ENCODE peak calls at places on chromosomes 11 and 22, in ten cellular contexts. G is heart left ventricle, P is A549, S is esophagus muscularis mucosa, Y is body of pancreas, L is stomach, Q is IMR-90, K is transverse colon, D is tibial nerve, I is HCT116. W is an unnamed sample.

GRCh38 chr11:74826901-74827300 is 78.3 kb downstream of the RNF169 start:
- DNase-seq in G (no peak), P (no peak), S (no peak), Y (no peak), L (no peak), Q (no peak), K (no peak), D (no peak), I (no peak), W (no peak)

GRCh38 chr22:45217806-45218205 is 22.9 kb downstream of the KIAA0930 start:
- DNase-seq in G (no peak), P (no peak), S (no peak), Y (no peak), L (no peak), Q (no peak), K (no peak), D (no peak), I (no peak), W (no peak)

GRCh38 chr22:36358533-36359171 is 29.1 kb downstream of the MYH9 start:
- DNase-seq in G (no peak), P (no peak), S (no peak), Y (no peak), L (no peak), Q (no peak), K (no peak), D (no peak), I (no peak), W (no peak)

GRCh38 chr11:7436657-7437056 is 48.6 kb upstream of the OLFML1 start:
- DNase-seq in G (no peak), P (no peak), S (no peak), Y (peak), L (no peak), Q (no peak), K (no peak), D (no peak), I (no peak), W (no peak)

GRCh38 chr11:121127809-121128208 is 26.8 kb downstream of the TECTA start:
- DNase-seq in G (no peak), P (no peak), S (no peak), Y (no peak), L (no peak), Q (no peak), K (no peak), D (no peak), I (no peak), W (no peak)

GRCh38 chr22:27100789-27101188 is 443.4 kb downstream of the MIAT start:
- DNase-seq in G (no peak), P (no peak), S (no peak), Y (no peak), L (no peak), Q (peak), K (no peak), D (no peak), I (no peak), W (no peak)

GRCh38 chr11:29119691-29120328 is 897.0 kb downstream of the KCNA4 start:
- DNase-seq in G (no peak), P (peak), S (no peak), Y (no peak), L (no peak), Q (peak), K (no peak), D (no peak), I (no peak), W (no peak)

GRCh38 chr11:16610738-16611388 is 127.6 kb upstream of the C11orf58 start:
- DNase-seq in G (no peak), P (no peak), S (no peak), Y (no peak), L (no peak), Q (no peak), K (no peak), D (no peak), I (no peak), W (no peak)

DNA sequence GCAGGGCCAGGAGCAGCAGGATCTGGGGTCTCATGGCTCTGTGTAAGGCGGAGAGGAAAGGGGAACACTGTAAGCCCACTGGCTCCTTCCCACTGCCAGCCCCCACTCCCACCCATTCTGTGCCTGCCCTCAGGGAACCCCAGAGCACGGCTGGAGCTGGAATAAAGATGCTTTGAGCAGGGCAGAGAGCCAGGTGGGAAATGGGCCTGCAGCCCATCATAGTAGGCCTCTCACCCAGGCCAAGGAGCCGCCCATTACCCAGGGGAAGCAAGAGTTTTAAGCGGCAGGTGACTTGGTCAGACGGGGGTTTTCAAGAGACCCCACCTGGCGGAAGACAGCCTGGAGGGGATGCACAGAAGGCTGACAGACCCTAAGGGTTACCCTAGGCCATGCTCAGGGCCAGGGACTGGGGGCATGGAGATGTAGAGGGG is 4.6 kb downstream of the LRRC32 start:
- DNase-seq in G (peak), P (no peak), S (no peak), Y (no peak), L (no peak), Q (no peak), K (peak), D (peak), I (no peak), W (no peak)
- TF ChIP-seq CTCF in G (no peak), P (no peak), S (no peak), Y (no peak), L (no peak), Q (no peak), K (no peak), D (no peak), I (no peak), W (no peak)

DNA sequence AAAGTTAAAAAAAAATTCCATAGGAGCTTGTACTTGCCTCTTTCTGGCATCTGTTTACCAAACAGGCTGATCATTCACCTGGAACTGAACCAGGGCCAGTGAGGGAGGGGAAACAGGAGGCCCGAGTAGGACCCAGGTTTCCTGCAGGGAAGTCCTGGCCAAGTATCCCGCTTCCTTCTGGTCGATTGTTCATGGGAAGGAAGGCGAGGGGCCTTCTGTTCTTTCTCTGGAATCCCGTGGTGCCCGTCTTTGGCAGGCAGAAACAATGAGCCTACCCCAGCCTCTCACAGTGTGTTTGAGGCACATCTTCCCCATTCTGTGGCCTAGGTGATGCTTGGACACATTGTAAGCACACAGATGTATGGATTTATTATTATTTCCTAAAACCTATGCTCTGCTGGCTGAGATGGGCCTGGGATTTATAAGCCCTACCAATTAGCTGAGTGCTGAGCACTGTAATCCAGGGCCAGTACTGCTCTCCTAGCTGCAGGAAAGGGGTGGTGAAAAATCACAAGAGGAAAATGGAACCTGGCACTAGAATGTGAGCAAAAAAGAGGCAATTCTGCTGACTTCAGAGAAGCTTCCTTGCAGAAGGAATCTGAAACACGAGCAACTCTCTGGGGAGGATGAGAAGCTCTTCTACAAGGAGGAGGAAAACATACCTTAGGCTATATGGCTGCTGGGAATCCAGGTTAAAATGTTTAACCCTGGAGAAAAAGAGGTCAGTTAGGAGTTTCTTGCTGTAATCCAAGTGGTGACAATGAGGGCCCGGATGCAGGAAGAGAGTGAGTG is 53.5 kb downstream of the PRR5L start:
- DNase-seq in G (no peak), P (no peak), S (peak), Y (no peak), L (no peak), Q (no peak), K (no peak), D (no peak), I (no peak), W (no peak)
- H3K27ac ChIP-seq in G (no peak), P (no peak), S (no peak), Y (no peak), L (no peak), Q (no peak), K (no peak), D (no peak), I (no peak), W (no peak)

GRCh38 chr22:21966643-21967516 is 14.2 kb upstream of the PPM1F start:
- DNase-seq in G (no peak), P (no peak), S (no peak), Y (no peak), L (no peak), Q (no peak), K (no peak), D (no peak), I (no peak), W (no peak)
- TF ChIP-seq POLR2A in G (no peak), P (no peak), S (no peak), Y (no peak), L (no peak), Q (no peak), K (no peak), D (no peak), I (no peak), W (no peak)

GRCh38 chr11:66809592-66809991 is 33.6 kb upstream of the RCE1 start:
- DNase-seq in G (no peak), P (no peak), S (no peak), Y (no peak), L (no peak), Q (no peak), K (no peak), D (no peak), I (no peak), W (no peak)
- TF ChIP-seq CTCF in G (no peak), P (no peak), S (no peak), Y (no peak), L (no peak), Q (no peak), K (no peak), D (no peak), I (no peak), W (no peak)

GRCh38 chr11:119322360-119322739 is 5.4 kb upstream of the MCAM start:
- DNase-seq in G (no peak), P (no peak), S (no peak), Y (no peak), L (no peak), Q (no peak), K (no peak), D (no peak), I (no peak), W (no peak)
- H3K27ac ChIP-seq in G (peak), P (peak), S (peak), Y (no peak), L (peak), Q (no peak), K (peak), D (peak), I (no peak), W (peak)

DNA sequence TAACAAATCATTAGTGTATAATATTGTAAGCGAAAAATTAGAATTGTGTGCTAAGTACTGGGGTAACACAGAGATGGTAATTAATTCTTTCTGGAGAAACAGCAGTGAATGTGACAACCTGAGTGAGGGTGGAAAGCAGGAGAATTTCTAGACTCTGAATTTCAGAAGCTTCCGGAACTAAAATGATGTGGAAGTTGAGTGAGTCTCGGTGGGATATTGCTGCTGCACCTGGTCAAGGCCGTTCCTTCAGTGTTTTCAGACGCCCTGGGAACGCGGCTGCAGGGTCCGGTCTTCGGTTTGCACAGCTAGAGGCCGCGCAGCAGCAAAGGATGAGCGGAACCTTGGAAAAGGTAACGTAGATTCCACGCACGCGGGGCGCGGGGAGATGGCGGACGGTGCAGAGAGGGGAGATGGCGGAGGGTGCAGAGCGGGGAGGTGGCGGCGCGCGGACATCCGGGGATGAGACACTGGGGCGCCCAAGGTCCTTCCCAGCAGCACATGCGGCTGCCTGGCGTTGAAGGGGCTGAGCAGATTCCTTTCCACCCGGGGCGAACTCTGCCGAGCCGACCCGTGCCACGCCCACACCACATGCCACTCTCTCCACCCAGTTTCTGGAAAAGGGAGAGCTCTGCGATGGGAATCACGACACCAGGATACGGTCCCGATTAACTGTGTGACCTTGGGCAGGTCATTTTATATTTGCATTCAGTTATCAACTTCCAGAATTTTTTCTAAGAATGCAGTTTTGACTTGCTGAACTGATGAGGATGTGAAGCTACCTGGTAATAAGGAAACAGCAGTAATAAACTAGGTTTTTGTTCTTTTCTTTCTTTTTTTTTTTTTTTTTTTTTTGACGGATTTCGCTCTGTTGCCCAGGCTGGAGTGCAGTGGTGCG is at the start of gene MRPL48:
- DNase-seq in G (peak), P (peak), S (peak), Y (peak), L (peak), Q (peak), K (peak), D (peak), I (peak), W (peak)
- TF ChIP-seq POLR2A in G (no peak), P (peak), S (no peak), Y (peak), L (no peak), Q (no peak), K (peak), D (no peak), I (peak), W (peak)

GRCh38 chr11:20033806-20034205 is 126.5 kb downstream of the DBX1 start:
- DNase-seq in G (no peak), P (no peak), S (no peak), Y (peak), L (no peak), Q (no peak), K (no peak), D (no peak), I (no peak), W (no peak)
- TF ChIP-seq CTCF in G (no peak), P (no peak), S (no peak), Y (no peak), L (no peak), Q (no peak), K (no peak), D (no peak), I (no peak), W (no peak)

W was measured in right lobe of liver.